ENCODE peak calls at places on chromosomes 16 and 17, in ten cellular contexts. R, V, E, T, W, C, K, P, M and U are unnamed samples. For H3K4me1, the result is how much of the 10 kb centered on the place peaks cover.

GRCh38 chr17:8674344-8675305 is 44.1 kb upstream of the MYH10 start:
- DNase-seq in R (peak), V (no peak), E (peak), T (peak), W (peak), C (peak), K (no peak), P (no peak), M (peak), U (no peak)

GRCh38 chr16:84489141-84489540 is 15.3 kb downstream of the MEAK7 start:
- DNase-seq in R (no peak), V (no peak), E (no peak), T (no peak), W (no peak), C (no peak), K (no peak), P (no peak), M (no peak), U (no peak)

GRCh38 chr17:57535652-57536018 is 209.5 kb downstream of the CCDC182 start:
- DNase-seq in R (no peak), V (no peak), E (no peak), T (no peak), W (no peak), C (no peak), K (no peak), P (no peak), M (no peak), U (no peak)

GRCh38 chr16:83995756-83996155 is 27.7 kb downstream of the NECAB2 start:
- DNase-seq in R (peak), V (peak), E (peak), T (peak), W (no peak), C (no peak), K (no peak), P (no peak), M (no peak), U (no peak)

GRCh38 chr17:40318835-40319332 is 9.9 kb downstream of the RARA start:
- DNase-seq in R (no peak), V (no peak), E (no peak), T (peak), W (peak), C (no peak), K (peak), P (peak), M (peak), U (peak)

GRCh38 chr16:53841884-53842283 is 137.9 kb downstream of the FTO start:
- DNase-seq in R (no peak), V (no peak), E (no peak), T (no peak), W (no peak), C (no peak), K (no peak), P (no peak), M (no peak), U (no peak)

GRCh38 chr16:11632455-11632921 is 35.8 kb upstream of the SNN start:
- DNase-seq in R (peak), V (peak), E (peak), T (peak), W (peak), C (no peak), K (no peak), P (no peak), M (peak), U (no peak)

GRCh38 chr17:31593806-31594205 is 202.3 kb downstream of the RAB11FIP4 start:
- DNase-seq in R (peak), V (no peak), E (no peak), T (no peak), W (no peak), C (peak), K (no peak), P (no peak), M (no peak), U (no peak)

GRCh38 chr16:12535535-12536411 is 267.9 kb downstream of the CPPED1 start:
- DNase-seq in R (no peak), V (peak), E (no peak), T (no peak), W (no peak), C (no peak), K (no peak), P (no peak), M (no peak), U (no peak)

GRCh38 chr16:65679785-65680184 is 557.9 kb upstream of the CDH11 start:
- DNase-seq in R (no peak), V (no peak), E (no peak), T (no peak), W (no peak), C (no peak), K (no peak), P (no peak), M (no peak), U (no peak)

GRCh38 chr17:55238931-55239297 is 25.8 kb upstream of the HLF start:
- DNase-seq in R (no peak), V (peak), E (no peak), T (no peak), W (no peak), C (no peak), K (no peak), P (no peak), M (no peak), U (no peak)

GRCh38 chr16:51621610-51622009 is 470.5 kb upstream of the SALL1 start:
- DNase-seq in R (no peak), V (no peak), E (no peak), T (no peak), W (no peak), C (no peak), K (no peak), P (no peak), M (no peak), U (no peak)

GRCh38 chr16:84033251-84034195 is 9.1 kb downstream of the SLC38A8 start:
- DNase-seq in R (no peak), V (no peak), E (no peak), T (no peak), W (no peak), C (no peak), K (no peak), P (no peak), M (no peak), U (no peak)

GRCh38 chr17:82222816-82223215 is 6.0 kb upstream of the SLC16A3 start:
- DNase-seq in R (no peak), V (no peak), E (no peak), T (peak), W (no peak), C (no peak), K (no peak), P (no peak), M (no peak), U (no peak)

GRCh38 chr17:73140531-73140930 is 24.3 kb upstream of the SSTR2 start:
- DNase-seq in R (no peak), V (no peak), E (no peak), T (no peak), W (no peak), C (no peak), K (no peak), P (no peak), M (no peak), U (no peak)

GRCh38 chr17:3024346-3024745 is 39.1 kb downstream of the OR1D5 start:
- DNase-seq in R (no peak), V (no peak), E (no peak), T (no peak), W (no peak), C (no peak), K (no peak), P (no peak), M (no peak), U (no peak)

GRCh38 chr17:28518132-28518531 is 12.0 kb downstream of the FOXN1 start:
- DNase-seq in R (no peak), V (no peak), E (no peak), T (peak), W (no peak), C (no peak), K (no peak), P (no peak), M (no peak), U (no peak)

GRCh38 chr16:27321013-27321960 is 7.5 kb downstream of the IL4R start:
- DNase-seq in R (no peak), V (no peak), E (no peak), T (no peak), W (peak), C (no peak), K (no peak), P (peak), M (peak), U (peak)

GRCh38 chr16:86941731-86942468 is 363.6 kb downstream of the FOXL1 start:
- DNase-seq in R (no peak), V (no peak), E (no peak), T (no peak), W (no peak), C (no peak), K (no peak), P (peak), M (no peak), U (no peak)

GRCh38 chr17:32755045-32755805 is 121.7 kb downstream of the MYO1D start:
- DNase-seq in R (no peak), V (peak), E (no peak), T (no peak), W (no peak), C (no peak), K (no peak), P (no peak), M (no peak), U (no peak)

GRCh38 chr17:78101112-78101511 is 27.4 kb downstream of the TMC6 start:
- DNase-seq in R (no peak), V (no peak), E (no peak), T (no peak), W (peak), C (no peak), K (no peak), P (no peak), M (no peak), U (peak)

GRCh38 chr17:78104540-78104941 is 24.0 kb downstream of the TMC6 start:
- DNase-seq in R (no peak), V (no peak), E (no peak), T (no peak), W (peak), C (no peak), K (no peak), P (no peak), M (no peak), U (no peak)

GRCh38 chr17:78101542-78101941 is 27.0 kb downstream of the TMC6 start:
- DNase-seq in R (no peak), V (no peak), E (no peak), T (no peak), W (peak), C (no peak), K (no peak), P (no peak), M (no peak), U (no peak)

GRCh38 chr17:78105101-78105500 is 23.5 kb downstream of the TMC6 start:
- DNase-seq in R (no peak), V (no peak), E (no peak), T (no peak), W (peak), C (no peak), K (no peak), P (no peak), M (no peak), U (no peak)

GRCh38 chr17:78103311-78103710 is 25.2 kb downstream of the TMC6 start:
- DNase-seq in R (no peak), V (no peak), E (no peak), T (no peak), W (peak), C (no peak), K (no peak), P (no peak), M (no peak), U (peak)
- H3K4me1 ChIP-seq in R (under half), V (under half), E (under half), T (under half), W (under half), C (under half), K (under half), P (under half), M (under half), U (under half)

DNA sequence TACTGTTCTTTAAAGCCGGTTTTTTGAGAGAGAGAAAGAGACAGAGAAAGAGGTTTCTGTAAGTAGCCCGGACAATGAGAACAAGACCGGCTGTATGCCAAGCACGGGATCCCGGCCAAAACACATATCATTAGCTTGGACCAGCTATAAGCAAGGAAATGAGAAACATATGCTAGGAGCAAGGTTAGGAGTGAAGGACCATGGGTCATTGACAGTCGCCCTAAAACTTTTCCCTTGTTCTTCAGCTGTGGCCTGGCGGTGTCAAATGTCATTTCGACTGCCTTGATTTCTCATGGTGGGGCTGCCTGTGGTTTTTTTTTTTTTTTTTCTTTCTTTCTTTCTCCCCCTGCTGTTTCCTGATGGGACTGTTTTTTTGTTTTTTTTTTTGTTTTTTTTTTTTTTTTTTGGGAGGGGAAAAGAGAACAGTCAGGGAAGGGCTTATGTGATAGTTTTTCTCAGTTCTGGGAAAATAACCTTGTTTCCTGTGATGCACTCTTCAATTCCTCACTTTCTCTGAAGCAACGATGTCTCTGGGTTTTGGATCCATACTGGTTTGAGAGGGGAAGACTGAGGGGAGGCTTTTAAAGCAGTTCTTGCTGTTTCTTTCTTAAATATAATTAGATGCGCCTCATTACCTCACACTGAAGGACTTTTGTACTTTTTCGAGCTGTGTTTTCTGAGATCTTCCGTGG is 124.8 kb upstream of the ZFHX3 start:
- DNase-seq in R (peak), V (peak), E (peak), T (peak), W (peak), C (peak), K (no peak), P (peak), M (peak), U (no peak)
- TF ChIP-seq CTCF in R (peak), V (peak), E (peak), T (peak), W (no peak), C (peak), K (no peak), P (peak), M (peak), U (no peak)

GRCh38 chr16:67480833-67481560 is at the start of gene ATP6V0D1:
- DNase-seq in R (peak), V (peak), E (peak), T (peak), W (peak), C (peak), K (peak), P (peak), M (peak), U (peak)

GRCh38 chr16:67481561-67482259 is 753 bp upstream of the ATP6V0D1 start:
- DNase-seq in R (peak), V (no peak), E (peak), T (peak), W (peak), C (peak), K (peak), P (peak), M (peak), U (no peak)

GRCh38 chr16:67482260-67482924 is 955 bp downstream of the AGRP start:
- DNase-seq in R (no peak), V (no peak), E (no peak), T (no peak), W (no peak), C (no peak), K (no peak), P (no peak), M (no peak), U (no peak)

GRCh38 chr16:67483731-67484525 is 581 bp upstream of the AGRP start:
- DNase-seq in R (no peak), V (no peak), E (no peak), T (no peak), W (no peak), C (no peak), K (no peak), P (no peak), M (no peak), U (no peak)

GRCh38 chr16:67483150-67483549 is at the start of gene AGRP:
- DNase-seq in R (no peak), V (no peak), E (no peak), T (no peak), W (no peak), C (no peak), K (no peak), P (no peak), M (no peak), U (no peak)
- H3K4me3 ChIP-seq in R (peak), V (no peak), E (peak), T (peak), W (no peak), C (peak), K (peak), P (no peak), M (no peak), U (peak)

GRCh38 chr17:63783522-63783921 is 9.6 kb downstream of the DDX42 start:
- DNase-seq in R (no peak), V (no peak), E (no peak), T (no peak), W (no peak), C (no peak), K (no peak), P (no peak), M (no peak), U (no peak)

GRCh38 chr17:63786961-63787711 is 13.2 kb downstream of the DDX42 start:
- DNase-seq in R (no peak), V (no peak), E (no peak), T (no peak), W (no peak), C (no peak), K (no peak), P (no peak), M (no peak), U (no peak)

GRCh38 chr17:63790057-63790456 is 16.1 kb downstream of the DDX42 start:
- DNase-seq in R (no peak), V (no peak), E (no peak), T (no peak), W (no peak), C (no peak), K (no peak), P (no peak), M (no peak), U (no peak)

GRCh38 chr17:63785556-63785955 is 11.6 kb downstream of the DDX42 start:
- DNase-seq in R (no peak), V (no peak), E (no peak), T (no peak), W (no peak), C (no peak), K (no peak), P (no peak), M (no peak), U (no peak)

GRCh38 chr17:63786117-63786516 is 12.1 kb downstream of the DDX42 start:
- DNase-seq in R (no peak), V (no peak), E (no peak), T (no peak), W (no peak), C (no peak), K (no peak), P (no peak), M (no peak), U (no peak)
- H3K4me1 ChIP-seq in R (under half), V (under half), E (under half), T (under half), W (under half), C (under half), K (under half), P (under half), M (under half), U (under half)

DNA sequence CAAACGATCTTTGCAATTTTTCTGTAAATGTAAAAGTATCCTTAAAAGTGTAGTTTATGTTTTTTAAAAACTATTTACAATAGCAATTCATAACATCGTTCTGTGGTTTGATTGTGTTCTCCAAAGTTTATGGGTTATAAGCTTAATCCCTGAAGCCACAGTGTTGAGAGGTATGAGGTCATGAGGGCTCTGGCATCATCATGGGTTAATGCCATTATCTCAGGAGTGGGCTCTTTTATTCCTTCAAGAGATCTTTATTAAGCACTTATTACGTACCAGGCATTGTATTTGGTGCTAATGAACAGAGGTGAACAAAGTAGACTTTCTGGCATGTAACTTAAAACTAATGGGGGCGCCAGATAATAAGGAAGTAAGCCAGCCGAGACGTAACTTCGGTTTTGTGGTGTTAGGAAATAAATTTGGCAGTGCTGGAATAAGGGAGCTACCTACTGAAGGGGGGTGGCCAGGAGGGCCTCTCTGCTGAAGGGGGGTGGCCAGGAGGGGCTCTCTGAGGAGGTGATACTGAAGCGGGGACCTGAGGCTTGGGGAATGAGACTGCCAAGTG is 158.1 kb downstream of the VPS53 start:
- DNase-seq in R (no peak), V (no peak), E (no peak), T (no peak), W (no peak), C (no peak), K (no peak), P (no peak), M (no peak), U (no peak)
- TF ChIP-seq CTCF in R (no peak), V (peak), E (no peak), T (no peak), W (no peak), C (no peak), K (no peak), P (no peak), M (no peak), U (no peak)

GRCh38 chr17:29645516-29646051 is 22.9 kb upstream of the CORO6 start:
- DNase-seq in R (peak), V (no peak), E (peak), T (peak), W (peak), C (peak), K (no peak), P (no peak), M (peak), U (peak)
- H3K4me3 ChIP-seq in R (no peak), V (no peak), E (no peak), T (no peak), W (no peak), C (no peak), K (no peak), P (no peak), M (no peak), U (no peak)

GRCh38 chr17:17280613-17281549 is at the start of gene COPS3:
- DNase-seq in R (peak), V (peak), E (peak), T (peak), W (peak), C (peak), K (peak), P (peak), M (peak), U (peak)
- H3K4me1 ChIP-seq in R (under half), V (under half), E (under half), T (under half), W (under half), C (under half), K (under half), P (under half), M (under half), U (under half)

GRCh38 chr16:71499775-71500364 is 10.7 kb upstream of the ZNF19 start:
- DNase-seq in R (peak), V (peak), E (no peak), T (no peak), W (no peak), C (no peak), K (peak), P (no peak), M (no peak), U (no peak)
- TF ChIP-seq CTCF in R (peak), V (peak), E (peak), T (peak), W (peak), C (peak), K (peak), P (peak), M (peak), U (peak)

DNA sequence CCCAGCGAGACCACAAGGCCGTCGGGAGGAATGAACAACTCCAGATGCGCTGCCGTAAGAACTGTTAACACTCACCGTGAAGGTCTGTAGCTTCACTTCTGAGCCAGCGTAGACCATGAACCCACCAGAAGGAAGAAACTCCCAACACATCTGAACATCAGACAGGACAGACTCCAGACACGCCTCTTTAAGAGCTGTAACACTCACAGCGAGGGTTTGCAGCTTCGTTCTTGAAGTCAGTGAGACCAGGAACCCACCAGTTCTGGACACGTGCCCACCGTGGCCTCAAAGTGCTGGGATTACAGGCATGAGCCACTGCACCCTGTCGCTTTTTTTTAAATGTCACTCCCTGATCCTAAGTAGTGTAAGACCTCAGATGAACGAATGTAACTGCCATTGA is 17.3 kb downstream of the KPNA2 start:
- DNase-seq in R (no peak), V (no peak), E (no peak), T (no peak), W (no peak), C (no peak), K (no peak), P (peak), M (no peak), U (no peak)
- H3K4me3 ChIP-seq in R (no peak), V (no peak), E (no peak), T (no peak), W (no peak), C (no peak), K (no peak), P (no peak), M (no peak), U (no peak)